ENCODE peak calls at places on chromosome 3, in seven cellular contexts. Q is psoas muscle, K is K562, E is cardiac muscle cell, D is foreskin keratinocyte, U is tibial artery, B is tibial nerve. L is an unnamed sample. For H3K27me3, the result is how much of the 10 kb centered on the place peaks cover.

GRCh38 chr3:72078661-72079368 is 293.9 kb upstream of the PROK2 start:
- DNase-seq in Q (no peak), K (no peak), E (no peak), D (no peak), U (no peak), B (no peak), L (no peak)

GRCh38 chr3:155995525-155996370 is 124.6 kb upstream of the KCNAB1 start:
- DNase-seq in Q (no peak), K (peak), E (peak), D (peak), U (no peak), B (no peak), L (no peak)

GRCh38 chr3:120908803-120909601 is 997 bp downstream of the STXBP5L start:
- DNase-seq in Q (peak), K (no peak), E (peak), D (peak), U (no peak), B (no peak), L (no peak)

GRCh38 chr3:157999246-157999645 is 107.0 kb downstream of the SHOX2 start:
- DNase-seq in Q (no peak), K (no peak), E (no peak), D (peak), U (no peak), B (no peak), L (no peak)

GRCh38 chr3:47909607-47910006 is 106.6 kb downstream of the MAP4 start:
- DNase-seq in Q (no peak), K (no peak), E (no peak), D (no peak), U (no peak), B (no peak), L (no peak)

GRCh38 chr3:70980646-70981031 is 602.9 kb downstream of the FOXP1 start:
- DNase-seq in Q (no peak), K (no peak), E (no peak), D (no peak), U (no peak), B (no peak), L (no peak)

GRCh38 chr3:15301761-15302160 is 30.6 kb downstream of the SH3BP5 start:
- DNase-seq in Q (no peak), K (no peak), E (no peak), D (no peak), U (no peak), B (no peak), L (no peak)

GRCh38 chr3:39327053-39327745 is 2.3 kb upstream of the CCR8 start:
- DNase-seq in Q (no peak), K (no peak), E (no peak), D (no peak), U (no peak), B (no peak), L (no peak)

GRCh38 chr3:70244422-70244821 is 68.0 kb downstream of the MDFIC2 start:
- DNase-seq in Q (no peak), K (no peak), E (no peak), D (no peak), U (no peak), B (no peak), L (no peak)

GRCh38 chr3:29324180-29324651 is 43.3 kb downstream of the RBMS3 start:
- DNase-seq in Q (peak), K (no peak), E (peak), D (no peak), U (peak), B (peak), L (no peak)

DNA sequence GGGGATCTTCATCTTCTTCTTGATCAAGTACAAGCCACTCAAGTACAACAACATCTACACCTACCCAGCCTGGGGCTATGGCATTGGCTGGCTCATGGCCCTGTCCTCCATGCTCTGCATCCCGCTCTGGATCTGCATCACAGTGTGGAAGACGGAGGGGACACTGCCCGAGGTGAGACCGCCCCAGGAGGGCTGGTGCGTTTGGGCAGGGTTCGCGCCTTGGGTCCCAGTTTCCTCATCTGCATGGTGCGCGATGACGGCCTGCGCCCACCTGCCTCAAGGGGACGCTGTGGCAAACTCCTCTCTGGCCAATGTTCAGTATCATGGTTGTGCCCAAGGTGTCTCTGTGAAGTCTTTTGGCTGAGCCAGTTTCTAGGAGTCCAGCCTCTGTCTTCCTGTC is 57.5 kb upstream of the SLC6A1 start:
- DNase-seq in Q (no peak), K (no peak), E (no peak), D (no peak), U (no peak), B (no peak), L (peak)
- TF ChIP-seq CTCF in Q (no peak), K (peak), E (no peak), D (no peak), U (no peak), B (no peak), L (no peak)

DNA sequence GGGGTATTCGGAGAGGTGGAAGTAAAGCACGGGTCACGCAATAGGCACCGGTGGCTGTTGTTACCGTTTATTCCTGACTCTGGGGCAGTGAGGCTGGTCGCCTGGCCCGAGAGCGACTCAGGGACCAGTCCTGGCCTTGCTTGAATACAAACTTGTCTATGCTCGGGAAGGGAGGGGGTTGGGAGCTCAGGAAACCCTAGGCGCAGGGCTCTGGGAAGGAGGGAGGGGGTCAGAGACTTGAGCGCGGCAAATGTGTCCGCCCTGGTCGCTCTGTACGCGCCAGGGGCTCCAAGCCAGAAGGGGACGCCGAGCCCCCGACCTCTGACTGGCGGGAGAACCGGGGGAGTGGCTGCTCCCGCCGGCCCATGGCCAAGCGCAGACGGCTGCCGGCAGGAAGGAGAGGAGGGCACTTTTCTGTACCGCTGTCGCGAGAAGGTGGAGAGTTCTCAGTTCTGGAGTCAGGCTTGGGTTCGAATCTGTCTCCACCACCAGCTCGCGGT is 1.5 kb downstream of the SPSB4 start:
- DNase-seq in Q (peak), K (no peak), E (no peak), D (no peak), U (no peak), B (no peak), L (no peak)
- H3K27me3 ChIP-seq in Q (under half), K (half or more), E (under half), D (half or more), U (under half), B (under half), L (half or more)

DNA sequence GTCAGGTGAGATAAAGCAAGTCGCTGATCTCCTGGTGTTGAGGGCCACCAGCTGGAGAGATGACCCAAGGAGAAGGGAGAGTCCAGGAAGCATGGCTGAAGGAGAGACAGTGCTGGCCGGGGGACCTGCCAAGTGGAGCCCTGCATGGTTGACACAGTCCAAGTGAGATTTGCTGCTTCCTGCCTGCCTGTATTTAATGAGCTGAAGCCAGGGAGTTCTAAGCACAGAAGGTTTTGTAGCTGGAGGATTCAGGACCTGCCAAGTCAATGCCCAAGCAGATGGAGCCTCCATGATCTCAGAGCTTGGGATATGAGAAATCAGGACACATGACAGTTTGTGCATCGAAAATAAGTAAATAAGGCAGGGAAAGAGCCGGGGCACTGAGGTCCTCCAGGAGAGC is 125.6 kb downstream of the SRGAP3 start:
- DNase-seq in Q (no peak), K (no peak), E (no peak), D (no peak), U (no peak), B (no peak), L (no peak)
- H3K27ac ChIP-seq in Q (no peak), K (no peak), E (no peak), D (no peak), U (no peak), B (no peak), L (no peak)

DNA sequence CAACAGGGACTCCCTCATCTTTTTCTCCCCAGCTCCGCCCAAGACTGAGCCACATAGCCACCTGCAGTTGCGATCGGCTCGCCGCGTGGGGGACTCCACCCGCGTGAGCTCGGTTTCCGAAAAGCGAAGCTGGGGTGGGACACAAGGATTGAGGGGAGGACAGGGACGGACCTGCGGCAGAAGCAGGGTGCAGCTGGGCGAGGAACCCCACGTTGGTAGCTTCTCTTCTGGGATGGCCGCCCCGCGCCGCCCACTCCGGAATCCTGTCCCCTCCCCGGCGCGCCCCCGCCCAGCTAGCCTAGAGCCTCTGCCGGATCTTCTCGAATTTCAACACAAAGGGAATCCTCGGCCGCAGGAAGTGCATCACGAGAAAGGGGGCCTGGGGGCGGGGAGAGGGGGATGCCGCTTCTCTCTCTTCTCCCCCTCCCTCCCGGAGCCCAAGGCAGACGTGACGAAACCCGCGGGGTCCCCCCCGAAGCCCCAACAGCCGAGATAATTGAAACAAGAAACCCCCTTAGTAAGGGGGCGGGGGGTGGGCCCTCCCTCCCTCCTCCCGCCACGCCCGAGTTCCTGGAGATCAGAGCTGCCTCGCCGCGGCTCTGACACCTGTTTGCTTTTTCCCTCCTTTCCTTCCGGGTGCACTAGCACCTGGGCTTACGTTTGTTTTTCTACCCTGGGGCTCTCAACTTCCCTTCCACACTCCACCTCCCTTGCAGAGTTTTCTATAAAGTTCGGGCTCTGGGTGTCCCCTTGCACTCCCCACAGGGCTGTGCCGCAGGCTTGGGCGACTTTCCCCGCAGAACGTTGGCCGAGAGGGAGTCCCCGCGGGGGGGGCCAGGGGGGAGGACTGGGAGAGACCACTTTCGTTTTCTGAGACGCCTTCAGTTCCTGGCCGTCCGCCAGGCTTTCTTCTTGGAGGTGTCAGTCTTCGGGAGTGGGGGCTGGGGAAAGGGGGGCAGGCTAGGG is 1.3 kb upstream of the KCNH8 start:
- DNase-seq in Q (peak), K (peak), E (peak), D (no peak), U (peak), B (peak), L (peak)
- TF ChIP-seq CTCF in Q (peak), K (peak), E (peak), D (peak), U (peak), B (peak), L (peak)

DNA sequence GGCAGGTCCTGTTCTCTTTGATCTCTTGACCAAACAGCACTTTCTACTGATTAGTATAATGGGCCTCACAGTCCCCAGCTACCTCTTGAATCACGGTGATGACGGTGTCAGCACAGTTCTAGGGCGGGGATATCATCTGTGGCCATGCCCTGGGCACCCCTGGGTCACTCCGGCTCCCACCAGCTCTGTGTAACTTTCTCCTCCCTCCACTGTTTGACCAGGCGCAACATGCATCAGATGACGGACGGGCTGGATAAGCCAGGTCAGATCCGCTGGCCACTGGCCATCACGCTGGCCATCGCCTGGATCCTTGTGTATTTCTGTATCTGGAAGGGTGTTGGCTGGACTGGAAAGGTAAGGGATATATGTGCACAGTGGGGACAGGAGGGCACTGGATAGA is 29.6 kb downstream of the SLC6A1 start:
- DNase-seq in Q (no peak), K (no peak), E (no peak), D (no peak), U (no peak), B (no peak), L (no peak)
- H3K27me3 ChIP-seq in Q (under half), K (half or more), E (under half), D (under half), U (under half), B (under half), L (under half)

GRCh38 chr3:152296382-152296781 is 27.7 kb downstream of the MBNL1 start:
- DNase-seq in Q (no peak), K (no peak), E (no peak), D (no peak), U (no peak), B (no peak), L (no peak)

GRCh38 chr3:152296990-152297389 is 28.3 kb downstream of the MBNL1 start:
- DNase-seq in Q (no peak), K (no peak), E (no peak), D (no peak), U (no peak), B (no peak), L (no peak)

GRCh38 chr3:152295834-152296233 is 27.1 kb downstream of the MBNL1 start:
- DNase-seq in Q (no peak), K (no peak), E (no peak), D (no peak), U (no peak), B (no peak), L (no peak)

GRCh38 chr3:152293607-152294006 is 24.9 kb downstream of the MBNL1 start:
- DNase-seq in Q (no peak), K (no peak), E (no peak), D (no peak), U (no peak), B (no peak), L (no peak)

DNA sequence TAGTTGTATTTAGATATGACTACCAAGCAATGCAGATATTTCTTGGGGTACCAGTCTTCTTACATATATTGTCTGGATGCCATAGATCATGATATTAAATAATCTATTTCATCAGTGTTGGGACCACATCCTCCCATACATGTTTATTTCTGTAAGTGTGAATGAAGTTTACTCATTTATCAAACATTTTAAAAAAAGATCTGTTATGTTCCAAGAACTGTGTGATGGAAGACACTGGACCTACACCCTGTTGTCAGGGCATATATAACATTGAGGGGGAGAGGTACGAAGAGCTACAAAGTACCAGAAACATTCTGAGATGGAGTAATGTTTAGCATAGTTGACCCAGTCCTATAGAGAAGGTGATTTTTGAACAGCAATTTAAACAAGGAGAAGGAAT is 26.6 kb downstream of the MBNL1 start:
- DNase-seq in Q (no peak), K (no peak), E (no peak), D (no peak), U (no peak), B (no peak), L (no peak)
- H3K27ac ChIP-seq in Q (peak), K (peak), E (no peak), D (no peak), U (peak), B (no peak), L (no peak)

DNA sequence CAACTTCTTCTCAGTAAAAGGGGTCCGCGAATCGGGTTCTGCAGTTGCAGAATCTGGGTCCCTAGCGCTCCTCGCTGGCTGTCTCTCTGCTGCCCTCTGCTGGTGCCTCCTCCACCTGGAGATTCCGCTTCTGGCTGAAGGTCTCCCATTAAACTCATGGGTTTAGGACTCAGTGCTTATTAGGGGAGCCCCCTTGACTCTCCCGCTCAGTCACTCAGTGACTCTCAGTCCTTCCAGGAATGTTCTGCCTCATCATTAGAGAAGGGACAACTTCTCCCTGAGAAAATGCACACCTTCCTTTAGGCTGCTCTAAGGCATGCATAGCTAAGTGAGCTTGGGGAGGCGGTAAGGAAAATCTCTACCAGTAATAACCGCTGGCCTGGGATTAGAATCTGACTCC is 7.1 kb downstream of the CPN2 start:
- DNase-seq in Q (peak), K (peak), E (peak), D (no peak), U (peak), B (peak), L (peak)
- TF ChIP-seq CTCF in Q (peak), K (peak), E (peak), D (peak), U (peak), B (peak), L (peak)

DNA sequence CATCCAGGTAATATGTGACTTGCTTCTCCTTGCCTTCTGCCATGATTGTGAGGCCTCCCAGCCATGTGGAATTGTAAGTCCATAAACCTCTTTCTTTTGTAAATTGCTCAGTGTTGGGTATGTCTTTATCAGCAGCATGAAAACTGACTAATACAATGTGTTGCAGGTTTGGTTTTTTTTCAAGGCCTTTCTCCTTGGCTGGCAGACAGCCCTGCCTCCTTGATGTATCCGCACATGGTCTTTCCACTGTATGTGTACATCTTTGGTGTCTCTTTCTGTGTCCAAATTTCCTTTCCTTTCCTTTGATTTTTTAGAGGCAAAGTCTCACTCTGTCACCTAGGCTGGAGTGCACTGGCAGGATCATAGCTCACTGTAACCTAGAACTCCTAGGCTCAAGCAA is 260.1 kb downstream of the TUSC7 start:
- DNase-seq in Q (no peak), K (no peak), E (no peak), D (no peak), U (no peak), B (no peak), L (no peak)
- H3K27me3 ChIP-seq in Q (under half), K (under half), E (under half), D (under half), U (under half), B (under half), L (under half)